ENCODE peak calls at places on chromosomes 3 and 15, in five cellular contexts. A is epithelial cell of esophagus, E is astrocyte, Z is stomach, M is NT2/D1. V is an unnamed sample.

GRCh38 chr3:71690222-71690821 is 34.9 kb downstream of the EIF4E3 start:
- DNase-seq in E (peak; percentile 62), Z (no peak), A (peak; percentile 84), M (peak; percentile 36), V (peak; percentile 79)

GRCh38 chr15:95141486-95141885 is 910.1 kb downstream of the MCTP2 start:
- DNase-seq in A (peak; percentile 70), Z (no peak), E (peak; percentile 26), M (no peak), V (peak; percentile 66)

GRCh38 chr3:140651287-140651686 is 26.6 kb upstream of the TRIM42 start:
- DNase-seq in Z (no peak), M (no peak), A (no peak), E (no peak), V (no peak)

GRCh38 chr15:77646104-77646694 is 13.5 kb upstream of the LINGO1 start:
- DNase-seq in A (peak; percentile 43), Z (no peak), M (no peak), E (no peak), V (peak; percentile 15)

GRCh38 chr3:130014526-130014925 is 40.0 kb downstream of the TRH start:
- DNase-seq in E (peak; percentile 87), M (no peak), Z (no peak), A (no peak), V (no peak)

GRCh38 chr15:73464602-73465001 is 21.6 kb downstream of the REC114 start:
- DNase-seq in A (peak; percentile 9), E (no peak), Z (no peak), M (no peak), V (no peak)

GRCh38 chr15:98799991-98800390 is 151.7 kb downstream of the IGF1R start:
- DNase-seq in E (no peak), M (no peak), A (no peak), Z (no peak), V (no peak)

GRCh38 chr3:106510206-106510605 is 641.4 kb upstream of the CBLB start:
- DNase-seq in A (no peak), Z (no peak), E (no peak), M (no peak), V (no peak)

GRCh38 chr15:89768071-89768500 is 8.0 kb upstream of the MESP2 start:
- DNase-seq in M (no peak), A (no peak), E (no peak), Z (peak; percentile 77), V (no peak)

GRCh38 chr3:34856081-34856480 is 783.2 kb upstream of the ARPP21 start:
- DNase-seq in E (no peak), A (no peak), Z (no peak), M (no peak), V (no peak)

GRCh38 chr3:194824676-194825075 is 139.0 kb downstream of the FAM43A start:
- DNase-seq in E (peak; percentile 83), A (no peak), Z (no peak), M (no peak), V (no peak)

GRCh38 chr3:8486945-8487344 is 14.7 kb upstream of the LMCD1 start:
- DNase-seq in Z (peak; percentile 58), M (no peak), A (no peak), E (no peak), V (no peak)

GRCh38 chr15:100775581-100776185 is 103.9 kb upstream of the ALDH1A3 start:
- DNase-seq in M (no peak), A (no peak), Z (no peak), E (no peak), V (no peak)

GRCh38 chr3:142028174-142028833 is 121.0 kb downstream of the TFDP2 start:
- DNase-seq in A (peak; percentile 86), E (peak; percentile 91), M (peak; percentile 79), Z (no peak), V (peak; percentile 82)
- H3K4me3 ChIP-seq in A (peak overlapping the region; percentile 61), E (peak overlapping the region; percentile 73), M (peak overlapping the region; percentile 36), Z (peak overlapping the region; percentile 50), V (peak overlapping the region; percentile 47)

DNA sequence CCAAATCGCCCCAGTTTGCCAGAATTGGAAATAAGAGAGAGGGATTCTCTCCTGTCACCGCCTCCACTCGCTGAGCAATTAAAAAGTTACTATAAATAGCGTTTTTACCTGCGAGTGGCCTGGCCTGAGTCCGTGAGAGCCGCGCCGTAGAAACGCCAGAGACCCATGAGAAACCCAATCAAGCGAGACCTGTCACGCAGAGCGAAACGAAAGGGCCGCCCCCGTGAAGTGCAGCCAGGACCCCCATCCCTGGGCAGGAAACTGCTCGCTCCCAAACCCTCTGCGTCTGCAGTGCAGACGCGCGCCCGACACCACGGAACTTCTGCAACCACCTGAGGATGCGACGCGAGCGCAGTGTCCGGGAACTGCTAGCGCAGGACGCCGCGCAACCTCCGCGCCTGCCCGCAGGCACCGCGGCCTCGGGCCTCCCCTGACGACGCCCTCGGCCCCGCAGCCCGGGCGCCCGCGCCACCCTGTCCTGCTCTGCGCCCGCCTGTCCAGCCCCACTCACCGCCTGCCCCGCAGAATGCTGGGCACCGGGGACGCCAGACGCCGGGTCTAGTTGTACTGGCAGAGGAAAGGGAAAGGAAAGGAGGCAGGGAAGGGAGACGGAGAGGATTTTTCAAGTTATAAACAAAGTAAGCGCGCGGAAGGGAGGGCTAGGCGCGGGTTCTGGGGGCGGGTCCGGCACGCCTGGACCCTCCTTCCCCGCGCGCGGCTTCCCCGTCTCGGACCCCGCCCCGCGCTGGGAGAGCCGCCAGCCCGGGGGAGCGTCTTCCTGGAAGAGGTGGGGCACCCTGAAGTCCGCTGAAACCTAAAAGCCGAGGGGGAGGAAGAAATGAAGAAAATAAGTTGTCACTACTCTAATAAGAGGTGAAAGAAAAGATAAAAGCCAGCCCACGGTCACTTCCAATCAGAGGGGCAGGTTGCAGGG is at the start of gene PLSCR4:
- DNase-seq in A (peak; percentile 44), Z (peak; percentile 60), E (peak; percentile 62), M (no peak), V (peak; percentile 10)
- H3K4me3 ChIP-seq in A (peak within 1 kb of the TSS; percentile 59), Z (peak within 1 kb of the TSS; percentile 83), E (peak within 1 kb of the TSS; percentile 92), M (peak within 1 kb of the TSS; percentile 77), V (peak within 1 kb of the TSS; percentile 59)

DNA sequence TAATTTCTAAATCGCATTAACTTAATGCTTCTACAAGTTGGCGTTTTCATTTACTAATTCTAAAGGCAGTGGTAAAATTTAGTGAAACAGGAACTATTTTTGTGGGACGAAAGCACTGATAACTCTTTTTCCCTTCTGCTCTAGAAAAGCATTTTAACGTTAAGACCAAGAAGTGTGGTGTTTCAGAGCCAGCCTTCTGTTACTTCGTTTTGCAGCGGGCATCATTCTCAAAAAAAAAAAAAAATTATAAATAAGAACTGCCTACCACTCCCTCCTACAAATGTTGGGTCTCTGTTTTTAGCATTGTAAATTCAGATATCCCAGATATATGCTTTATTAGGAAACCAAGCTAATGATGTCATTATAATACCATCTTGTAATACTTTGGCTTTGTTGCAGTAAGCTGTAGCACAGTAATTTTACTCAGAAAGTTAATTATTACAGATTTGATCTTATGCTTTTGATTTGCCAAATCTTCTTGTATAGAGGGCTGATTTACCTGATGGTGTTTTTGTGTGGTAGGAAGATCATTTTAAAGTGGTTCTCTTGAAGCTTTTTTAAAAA is 1.6 kb downstream of the ATP11B start:
- DNase-seq in Z (no peak), A (peak; percentile 4), M (no peak), E (no peak), V (peak; percentile 36)
- H3K4me3 ChIP-seq in Z (peak overlapping the region; percentile 86), A (peak overlapping the region; percentile 94), M (peak overlapping the region; percentile 69), E (peak overlapping the region; percentile 77), V (peak overlapping the region; percentile 90)

DNA sequence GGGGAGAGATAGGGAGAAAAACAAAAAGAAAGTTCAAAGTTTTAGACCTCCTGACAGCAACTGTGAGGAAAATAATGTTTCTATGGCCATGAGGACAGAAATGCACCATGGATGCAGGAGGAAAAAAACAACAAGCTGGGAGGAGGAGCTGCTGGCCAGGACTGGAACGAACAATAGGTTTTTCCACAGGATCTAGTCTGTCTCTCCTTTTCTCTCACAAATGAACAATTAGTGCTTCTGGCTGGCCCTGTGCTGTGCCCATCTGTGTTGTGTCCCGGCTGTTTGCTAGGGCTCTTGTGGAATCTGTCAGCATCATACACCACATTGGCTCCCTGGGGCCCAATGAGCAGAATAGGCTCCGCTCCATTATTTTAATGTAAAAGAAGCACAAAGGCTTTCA is 15.2 kb downstream of the GK5 start:
- DNase-seq in E (no peak), A (no peak), Z (no peak), M (no peak), V (no peak)
- H3K4me3 ChIP-seq in E (no peak overlapping the region), A (no peak overlapping the region), Z (no peak overlapping the region), M (no peak overlapping the region), V (no peak overlapping the region)

GRCh38 chr3:12886106-12886679 is 44.8 kb upstream of the RPL32 start:
- DNase-seq in M (no peak), Z (no peak), A (no peak), E (no peak), V (no peak)
- H3K4me3 ChIP-seq in M (no peak overlapping the region), Z (no peak overlapping the region), A (no peak overlapping the region), E (no peak overlapping the region), V (no peak overlapping the region)

DNA sequence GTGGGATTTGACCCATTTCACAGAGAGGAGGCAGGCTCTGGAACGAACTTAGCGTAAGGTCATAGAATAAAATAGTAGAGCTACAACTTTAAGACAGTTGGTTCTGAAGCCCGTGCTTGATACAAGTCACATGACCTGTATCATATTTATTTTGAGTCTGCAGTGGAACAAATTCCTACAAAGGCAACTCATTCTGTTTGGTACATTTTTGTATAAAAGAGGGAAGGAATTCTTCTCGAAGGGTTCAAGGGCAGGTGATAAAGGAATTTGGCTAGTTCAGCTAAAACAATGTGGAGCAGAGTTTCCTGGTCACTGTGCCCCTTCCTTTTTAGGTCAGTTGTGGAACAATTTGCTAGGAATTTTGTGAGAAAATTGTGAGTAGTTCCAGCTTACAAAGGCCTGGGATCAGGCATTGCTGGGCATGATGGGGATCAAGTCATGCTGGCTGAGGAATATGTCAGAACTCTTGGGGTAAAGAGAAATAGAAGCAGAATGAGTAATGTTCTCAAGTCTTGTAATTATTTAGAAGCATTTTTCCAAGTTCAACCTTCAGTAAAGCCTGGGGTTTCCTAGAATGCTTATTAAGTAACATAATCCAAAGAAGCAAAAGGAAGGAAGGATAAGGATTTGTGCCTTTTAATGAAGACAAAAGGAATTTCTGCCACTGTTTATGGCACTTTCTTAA is 19.1 kb downstream of the USP3 start:
- DNase-seq in A (no peak), E (peak; percentile 35), M (no peak), Z (no peak), V (no peak)
- H3K4me3 ChIP-seq in A (no peak overlapping the region), E (no peak overlapping the region), M (no peak overlapping the region), Z (no peak overlapping the region), V (no peak overlapping the region)

GRCh38 chr3:9598783-9599387 is 45.3 kb upstream of the LHFPL4 start:
- DNase-seq in E (no peak), M (no peak), A (no peak), Z (no peak), V (no peak)

GRCh38 chr3:9606108-9606507 is 43.2 kb upstream of the MTMR14 start:
- DNase-seq in Z (no peak), A (no peak), E (no peak), M (no peak), V (no peak)

GRCh38 chr3:9602620-9603019 is 46.7 kb upstream of the MTMR14 start:
- DNase-seq in Z (no peak), E (no peak), M (no peak), A (no peak), V (no peak)

GRCh38 chr3:9595877-9596276 is 42.3 kb upstream of the LHFPL4 start:
- DNase-seq in Z (no peak), M (no peak), A (peak; percentile 7), E (no peak), V (peak; percentile 4)

DNA sequence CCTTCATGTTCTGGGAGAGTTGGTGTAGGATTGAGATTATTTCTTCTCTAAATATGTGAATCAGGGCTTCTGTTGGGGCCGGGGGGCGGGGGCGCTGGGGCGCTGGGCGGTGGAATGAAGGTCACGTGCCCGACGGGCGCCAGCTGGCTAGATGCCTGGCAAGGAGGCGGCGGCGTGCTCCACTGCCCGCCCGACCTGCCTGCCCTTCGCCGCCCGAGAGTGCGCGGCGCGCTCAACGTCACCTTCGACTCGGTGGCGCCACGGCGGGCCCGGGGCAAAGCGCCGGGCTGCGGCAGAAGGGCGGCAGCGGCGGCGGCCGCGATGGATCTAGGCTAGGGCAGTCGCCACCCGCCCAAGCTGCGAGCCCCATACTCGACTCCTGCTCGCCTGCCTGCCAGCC is 47.0 kb upstream of the LHFPL4 start:
- DNase-seq in Z (peak; percentile 74), A (peak; percentile 11), M (no peak), E (no peak), V (no peak)
- H3K4me3 ChIP-seq in Z (peak overlapping the region; percentile 37), A (no peak overlapping the region), M (no peak overlapping the region), E (no peak overlapping the region), V (peak overlapping the region; percentile 7)

V was measured in bronchial epithelial cell.